ENCODE peak calls at places on chromosomes 1 and 21, in ten cellular contexts. N is cardiac fibroblast, F is endothelial cell of umbilical vein, L is right atrium auricular region, W is dorsolateral prefrontal cortex, I is colonic mucosa, S is HCT116, Z is Peyer's patch, H is Calu3, R is psoas muscle. V is an unnamed sample.

GRCh38 chr1:180881806-180882509 is 30.7 kb upstream of the KIAA1614 start:
- DNase-seq in H (no peak), N (peak; percentile 66), S (peak; percentile 21), F (peak; percentile 53), I (no peak), L (no peak), Z (no peak), R (no peak), W (no peak), V (peak; percentile 69)

GRCh38 chr1:6638226-6638625 is 13.6 kb downstream of the THAP3 start:
- DNase-seq in H (no peak), R (peak; percentile 84), S (no peak), I (peak; percentile 53), W (peak; percentile 88), L (peak; percentile 94), F (no peak), N (peak; percentile 47), Z (peak; percentile 57), V (no peak)

GRCh38 chr1:218717611-218718010 is 372.5 kb downstream of the TGFB2 start:
- DNase-seq in I (no peak), Z (no peak), L (no peak), S (no peak), H (no peak), F (peak; percentile 65), R (no peak), W (no peak), N (peak; percentile 51), V (no peak)

GRCh38 chr21:18409579-18409978 is 6.0 kb upstream of the TMPRSS15 start:
- DNase-seq in F (no peak), I (no peak), R (no peak), N (no peak), H (no peak), Z (no peak), S (no peak), W (no peak), L (no peak), V (no peak)

GRCh38 chr1:15033264-15033663 is 120.3 kb upstream of the TMEM51 start:
- DNase-seq in R (no peak), L (no peak), H (no peak), W (no peak), N (peak; percentile 17), Z (no peak), I (no peak), F (no peak), S (no peak), V (no peak)

GRCh38 chr1:101388904-101389546 is 152.2 kb downstream of the S1PR1 start:
- DNase-seq in L (no peak), H (no peak), F (no peak), R (no peak), S (no peak), N (peak; percentile 15), W (no peak), I (no peak), Z (no peak), V (peak; percentile 30)

GRCh38 chr1:104574619-104575018 is 824.9 kb downstream of the AMY1C start:
- DNase-seq in I (no peak), W (no peak), N (no peak), L (no peak), S (no peak), F (no peak), Z (no peak), R (no peak), H (no peak), V (no peak)

GRCh38 chr1:15341634-15342375 is 67.9 kb upstream of the EFHD2 start:
- DNase-seq in W (no peak), Z (no peak), N (peak; percentile 69), S (no peak), F (peak; percentile 83), I (peak; percentile 53), R (no peak), H (no peak), L (no peak), V (peak; percentile 25)

DNA sequence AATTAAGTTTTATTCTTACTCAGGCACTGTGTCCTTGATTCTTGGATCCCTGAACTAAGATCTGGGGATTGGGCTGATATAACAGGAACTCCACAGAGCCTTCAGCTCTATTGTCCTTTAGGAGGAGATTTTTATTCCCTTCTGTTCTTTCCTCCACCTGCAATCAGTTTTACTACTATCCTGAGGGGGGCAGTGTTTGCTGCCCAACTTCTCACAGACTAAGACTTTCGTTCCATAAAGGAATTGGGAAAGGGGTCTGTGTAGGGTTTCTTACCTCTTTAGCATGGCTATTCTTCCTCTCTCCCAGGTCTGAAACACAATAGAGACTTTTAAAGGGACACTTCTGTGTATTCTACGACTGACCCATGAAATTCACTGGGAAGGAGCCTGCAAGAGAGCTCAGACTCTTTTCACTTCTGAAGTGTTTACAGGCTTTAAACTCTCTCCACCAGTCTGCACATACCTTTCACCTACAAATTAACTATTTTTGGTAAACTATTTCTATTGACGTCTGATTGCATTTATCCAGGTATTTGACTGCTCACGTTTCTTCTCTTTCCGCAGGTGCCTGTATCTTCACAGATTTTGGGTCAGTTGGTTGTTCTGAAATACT is 103.3 kb upstream of the DEPDC1 start:
- DNase-seq in Z (no peak), S (peak; percentile 13), H (peak; percentile 40), L (no peak), I (no peak), N (peak; percentile 38), W (no peak), F (peak; percentile 21), R (no peak), V (peak; percentile 7)
- TF ChIP-seq CTCF in Z (no peak), S (peak; percentile 70), H (peak; percentile 55), L (peak; percentile 75), I (peak; percentile 24), N (peak; percentile 64), W (no peak), F (peak; percentile 50), R (peak; percentile 34), V (no peak)

GRCh38 chr1:173523329-173523728 is 46.2 kb downstream of the PRDX6 start:
- DNase-seq in S (no peak), F (no peak), I (no peak), Z (no peak), L (no peak), N (no peak), H (no peak), R (no peak), W (no peak), V (no peak)

GRCh38 chr1:173525936-173526335 is 48.8 kb downstream of the PRDX6 start:
- DNase-seq in F (no peak), H (no peak), N (no peak), R (no peak), Z (no peak), S (no peak), W (no peak), I (no peak), L (no peak), V (no peak)

GRCh38 chr1:173531069-173531693 is 54.0 kb downstream of the PRDX6 start:
- DNase-seq in W (no peak), N (no peak), Z (no peak), F (no peak), S (no peak), R (no peak), I (no peak), L (no peak), H (no peak), V (no peak)

GRCh38 chr1:173529106-173529505 is 52.0 kb downstream of the PRDX6 start:
- DNase-seq in F (no peak), I (no peak), Z (no peak), R (no peak), N (no peak), W (no peak), H (no peak), S (no peak), L (no peak), V (no peak)

DNA sequence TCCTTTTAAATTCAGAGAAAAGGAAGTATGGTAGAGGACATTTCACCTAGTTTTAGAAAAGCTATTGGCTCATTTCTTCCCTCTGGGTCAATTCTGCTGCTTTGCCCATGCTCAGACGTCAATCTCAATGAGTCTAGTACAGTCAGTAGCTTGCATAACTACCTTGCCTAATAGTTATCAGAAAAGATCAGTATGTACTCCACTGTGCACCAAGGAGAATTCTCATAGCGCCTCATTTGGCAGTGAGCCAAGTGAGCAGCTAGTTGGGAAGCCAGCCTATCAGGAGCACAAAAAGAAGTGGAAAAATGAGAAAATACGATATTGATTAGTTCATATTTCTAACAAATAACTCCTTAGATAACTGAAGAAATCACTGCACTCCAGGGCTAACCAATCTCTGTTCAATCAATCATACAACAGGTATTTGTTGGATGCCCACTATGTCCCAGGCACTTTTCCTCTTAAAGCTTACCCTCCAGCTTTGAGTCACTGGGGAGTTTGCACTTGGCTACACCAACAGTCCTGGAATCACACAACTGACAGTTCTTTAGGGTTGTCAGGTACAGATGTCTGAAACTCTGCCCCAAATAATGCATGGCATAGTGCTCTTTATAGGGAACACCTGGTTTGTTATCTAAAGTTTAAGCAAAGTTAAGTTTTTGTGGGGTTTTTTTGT is 50.2 kb downstream of the PRDX6 start:
- DNase-seq in L (peak; percentile 70), W (no peak), R (peak; percentile 29), Z (no peak), I (no peak), H (no peak), S (no peak), N (peak; percentile 84), F (no peak), V (no peak)
- TF ChIP-seq CTCF in L (no peak), W (no peak), R (no peak), Z (no peak), I (no peak), H (no peak), S (no peak), N (no peak), F (no peak), V (no peak)

DNA sequence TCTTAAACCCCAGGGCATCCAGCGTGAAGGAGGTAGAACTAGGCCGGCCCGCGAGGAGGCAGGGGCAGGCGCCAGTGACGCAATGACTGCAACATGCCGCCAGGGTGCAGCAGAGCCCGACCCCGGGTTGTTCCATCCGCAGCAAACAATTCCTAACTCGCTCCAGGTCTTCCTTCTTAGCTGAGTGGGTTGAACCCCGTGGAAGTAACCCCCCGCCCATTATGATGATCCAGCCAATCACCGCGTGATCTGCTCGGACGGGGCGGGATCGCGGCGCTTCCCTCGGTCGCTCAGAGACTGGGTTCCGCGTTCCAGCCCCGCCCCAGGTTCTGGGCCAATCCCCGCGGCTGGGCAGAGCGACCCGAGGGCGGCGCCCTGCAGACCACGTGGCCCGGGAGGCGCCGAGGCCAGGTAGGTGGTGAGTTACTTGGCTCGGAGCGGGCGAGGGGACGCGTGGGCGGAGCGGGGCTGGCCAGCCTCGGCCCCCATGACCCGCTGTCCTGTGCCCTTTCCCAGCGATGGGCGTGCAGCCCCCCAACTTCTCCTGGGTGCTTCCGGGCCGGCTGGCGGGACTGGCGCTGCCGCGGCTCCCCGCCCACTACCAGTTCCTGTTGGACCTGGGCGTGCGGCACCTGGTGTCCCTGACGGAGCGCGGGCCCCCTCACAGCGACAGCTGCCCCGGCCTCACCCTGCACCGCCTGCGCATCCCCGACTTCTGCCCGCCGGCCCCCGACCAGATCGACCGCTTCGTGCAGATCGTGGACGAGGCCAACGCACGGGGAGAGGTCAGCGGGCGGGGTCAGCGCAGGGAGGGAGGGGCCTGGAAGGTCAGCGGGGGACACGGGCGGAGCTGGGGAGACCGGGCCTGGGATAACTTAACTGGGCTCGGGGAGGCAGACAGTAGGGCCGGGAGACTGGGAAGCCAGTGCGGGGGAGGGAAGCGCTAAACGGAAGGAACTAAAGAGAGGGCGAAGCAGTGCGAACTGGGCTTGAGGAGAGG is at the start of gene DUSP23:
- DNase-seq in L (peak; percentile 98), H (peak; percentile 85), R (peak; percentile 98), S (peak; percentile 96), I (peak; percentile 98), F (peak; percentile 100), Z (peak; percentile 99), W (peak; percentile 96), N (peak; percentile 99), V (peak; percentile 97)
- TF ChIP-seq CTCF in L (peak; percentile 94), H (peak; percentile 24), R (peak; percentile 94), S (peak; percentile 90), I (peak; percentile 89), F (peak; percentile 90), Z (peak; percentile 81), W (peak; percentile 97), N (peak; percentile 95), V (peak; percentile 49)

GRCh38 chr1:43348343-43348808 is 10.4 kb upstream of the CDC20 start:
- DNase-seq in I (no peak), F (no peak), Z (peak; percentile 52), S (no peak), R (no peak), W (no peak), L (no peak), N (no peak), H (peak; percentile 57), V (no peak)

GRCh38 chr1:43346636-43347035 is 9.0 kb downstream of the MPL start:
- DNase-seq in L (no peak), Z (no peak), I (no peak), H (no peak), R (no peak), N (no peak), F (no peak), S (no peak), W (no peak), V (no peak)

GRCh38 chr1:43349594-43350306 is 9.0 kb upstream of the CDC20 start:
- DNase-seq in Z (no peak), H (no peak), N (peak; percentile 48), I (no peak), L (no peak), R (no peak), W (no peak), S (no peak), F (no peak), V (no peak)

GRCh38 chr1:43350976-43351375 is 7.8 kb upstream of the CDC20 start:
- DNase-seq in Z (no peak), F (no peak), L (no peak), R (no peak), H (no peak), I (no peak), S (no peak), N (no peak), W (no peak), V (no peak)

GRCh38 chr1:43348809-43349593 is 9.8 kb upstream of the CDC20 start:
- DNase-seq in S (peak; percentile 85), W (no peak), F (peak; percentile 53), N (peak; percentile 40), I (peak; percentile 92), H (peak; percentile 97), R (peak; percentile 72), L (peak; percentile 78), Z (peak; percentile 94), V (peak; percentile 67)
- TF ChIP-seq CTCF in S (no peak), W (no peak), F (no peak), N (no peak), I (no peak), H (no peak), R (no peak), L (no peak), Z (no peak), V (no peak)

V was measured in GM20000.